ENCODE peak calls at places on chromosomes 5 and 9, in eight cellular contexts. L is cardiac muscle cell; I is mammary epithelial cell; Q is left ventricle myocardium inferior; O is neural progenitor cell; A is ovary; C is lung; X is CD8-positive, alpha-beta memory T cell. U is an unnamed sample.

GRCh38 chr5:51889703-51890102 is 506.5 kb downstream of the ISL1 start:
- DNase-seq in C (no peak), X (no peak), L (no peak), A (no peak), I (no peak), Q (no peak), O (no peak), U (no peak)

GRCh38 chr5:4880304-4880741 is 259.8 kb upstream of the ADAMTS16 start:
- DNase-seq in Q (no peak), I (no peak), O (no peak), A (no peak), X (no peak), L (no peak), C (no peak), U (no peak)

GRCh38 chr5:142495561-142495960 is 170.7 kb upstream of the SPRY4 start:
- DNase-seq in I (no peak), L (no peak), Q (no peak), X (no peak), A (no peak), C (no peak), O (no peak), U (no peak)

GRCh38 chr5:73796164-73797141 is 170.5 kb downstream of the ARHGEF28 start:
- DNase-seq in O (no peak), X (no peak), L (peak; percentile 35), A (peak; percentile 65), I (peak; percentile 85), C (no peak), Q (peak; percentile 29), U (peak; percentile 83)

GRCh38 chr5:74179183-74179582 is 461.3 kb downstream of the ENC1 start:
- DNase-seq in A (no peak), L (no peak), Q (no peak), O (peak; percentile 43), C (no peak), X (no peak), I (peak; percentile 62), U (peak; percentile 77)

GRCh38 chr9:125906144-125906543 is 159.0 kb downstream of the PBX3 start:
- DNase-seq in Q (no peak), A (no peak), O (no peak), X (no peak), L (peak; percentile 19), I (no peak), C (no peak), U (no peak)

GRCh38 chr5:142883025-142883424 is 112.8 kb downstream of the ARHGAP26 start:
- DNase-seq in A (peak; percentile 42), O (no peak), Q (no peak), C (no peak), L (no peak), I (no peak), X (no peak), U (no peak)

GRCh38 chr5:152532714-152533113 is 127.6 kb upstream of the NMUR2 start:
- DNase-seq in I (peak; percentile 45), O (peak; percentile 81), A (no peak), C (no peak), X (no peak), L (peak; percentile 77), Q (no peak), U (no peak)

GRCh38 chr9:111399772-111400563 is 69.9 kb upstream of the OR2K2 start:
- DNase-seq in X (no peak), O (peak; percentile 58), C (no peak), Q (no peak), L (no peak), I (peak; percentile 56), A (no peak), U (peak; percentile 76)

GRCh38 chr5:43412151-43412550 is at the start of gene CCL28:
- DNase-seq in O (no peak), I (no peak), A (no peak), L (no peak), C (no peak), Q (no peak), X (no peak), U (no peak)

GRCh38 chr5:33476992-33477391 is 36.2 kb downstream of the TARS1 start:
- DNase-seq in A (no peak), L (no peak), Q (no peak), O (no peak), I (no peak), X (no peak), C (no peak), U (no peak)

GRCh38 chr5:140007311-140007710 is 35.8 kb downstream of the NRG2 start:
- DNase-seq in C (no peak), A (no peak), I (no peak), O (no peak), L (no peak), Q (no peak), X (no peak), U (no peak)

GRCh38 chr5:139747583-139748504 is 47.8 kb upstream of the PSD2 start:
- DNase-seq in A (peak; percentile 51), O (peak; percentile 70), X (peak; percentile 70), I (no peak), Q (peak; percentile 49), L (peak; percentile 32), C (no peak), U (no peak)

GRCh38 chr5:123875444-123876264 is 363.7 kb downstream of the CSNK1G3 start:
- DNase-seq in C (no peak), A (no peak), Q (no peak), I (no peak), L (peak; percentile 84), O (peak; percentile 86), X (no peak), U (no peak)

GRCh38 chr5:137858223-137858916 is 9.3 kb upstream of the MYOT start:
- DNase-seq in X (no peak), Q (no peak), L (no peak), C (no peak), O (no peak), A (no peak), I (peak; percentile 41), U (no peak)

GRCh38 chr9:118829334-118829733 is 539.9 kb downstream of the BRINP1 start:
- DNase-seq in A (no peak), I (peak; percentile 22), C (no peak), Q (no peak), L (peak; percentile 41), X (no peak), O (peak; percentile 34), U (no peak)

GRCh38 chr9:127979333-127980055 is 1.3 kb downstream of the EEIG1 start:
- DNase-seq in O (peak; percentile 68), L (peak; percentile 69), A (peak; percentile 65), C (peak; percentile 50), Q (peak; percentile 57), I (peak; percentile 55), X (peak; percentile 60), U (no peak)

GRCh38 chr9:89902450-89902849 is 297.6 kb downstream of the GADD45G start:
- DNase-seq in Q (no peak), C (no peak), L (no peak), O (no peak), I (no peak), X (no peak), A (peak; percentile 31), U (no peak)

GRCh38 chr5:73431204-73431851 is 17.2 kb downstream of the FOXD1 start:
- DNase-seq in O (no peak), X (no peak), A (no peak), C (no peak), L (no peak), Q (no peak), I (no peak), U (no peak)

GRCh38 chr9:33884856-33885701 is 68.1 kb downstream of the UBE2R2 start:
- DNase-seq in A (peak; percentile 36), O (no peak), Q (no peak), X (no peak), I (no peak), C (peak; percentile 37), L (peak; percentile 78), U (no peak)

DNA sequence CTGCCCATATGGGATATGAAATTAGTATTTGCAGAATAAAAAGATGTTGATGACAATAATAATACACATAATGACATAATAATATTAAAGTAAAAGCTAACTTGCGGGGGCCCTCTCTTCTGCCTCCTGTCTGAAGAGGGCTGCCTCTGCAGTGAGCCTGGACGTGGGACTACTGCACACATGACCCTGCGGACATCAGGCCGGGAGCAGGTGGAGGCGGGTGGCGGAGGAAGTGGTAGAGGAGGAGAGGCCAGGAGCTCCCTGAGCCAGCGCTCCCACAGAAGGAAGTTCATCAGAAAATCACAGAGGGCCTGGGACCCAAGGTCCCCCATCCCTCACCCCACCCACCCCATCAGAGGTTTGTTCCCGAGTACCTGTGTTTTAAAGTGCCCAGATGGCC is 60.5 kb downstream of the ROPN1L start:
- DNase-seq in O (no peak), L (no peak), Q (no peak), I (no peak), C (no peak), A (no peak), X (no peak), U (no peak)
- H3K4me1 ChIP-seq in O (peaks cover 7% of the 10 kb centered on the region), L (peaks cover 10% of the 10 kb centered on the region), Q (peaks cover 22% of the 10 kb centered on the region), I (no peaks in the 10 kb centered on the region), C (no peaks in the 10 kb centered on the region), A (no peaks in the 10 kb centered on the region), X (no peaks in the 10 kb centered on the region), U (no peaks in the 10 kb centered on the region)

GRCh38 chr9:91606255-91606995 is 182.8 kb upstream of the NFIL3 start:
- DNase-seq in A (no peak), I (no peak), Q (no peak), O (no peak), C (no peak), X (no peak), L (no peak), U (no peak)
- H3K27me3 ChIP-seq in A (no peaks in the 10 kb centered on the region), I (no peaks in the 10 kb centered on the region), Q (no peaks in the 10 kb centered on the region), O (no peaks in the 10 kb centered on the region), C (no peaks in the 10 kb centered on the region), X (no peaks in the 10 kb centered on the region), L (no peaks in the 10 kb centered on the region), U (peaks cover 2% of the 10 kb centered on the region)

DNA sequence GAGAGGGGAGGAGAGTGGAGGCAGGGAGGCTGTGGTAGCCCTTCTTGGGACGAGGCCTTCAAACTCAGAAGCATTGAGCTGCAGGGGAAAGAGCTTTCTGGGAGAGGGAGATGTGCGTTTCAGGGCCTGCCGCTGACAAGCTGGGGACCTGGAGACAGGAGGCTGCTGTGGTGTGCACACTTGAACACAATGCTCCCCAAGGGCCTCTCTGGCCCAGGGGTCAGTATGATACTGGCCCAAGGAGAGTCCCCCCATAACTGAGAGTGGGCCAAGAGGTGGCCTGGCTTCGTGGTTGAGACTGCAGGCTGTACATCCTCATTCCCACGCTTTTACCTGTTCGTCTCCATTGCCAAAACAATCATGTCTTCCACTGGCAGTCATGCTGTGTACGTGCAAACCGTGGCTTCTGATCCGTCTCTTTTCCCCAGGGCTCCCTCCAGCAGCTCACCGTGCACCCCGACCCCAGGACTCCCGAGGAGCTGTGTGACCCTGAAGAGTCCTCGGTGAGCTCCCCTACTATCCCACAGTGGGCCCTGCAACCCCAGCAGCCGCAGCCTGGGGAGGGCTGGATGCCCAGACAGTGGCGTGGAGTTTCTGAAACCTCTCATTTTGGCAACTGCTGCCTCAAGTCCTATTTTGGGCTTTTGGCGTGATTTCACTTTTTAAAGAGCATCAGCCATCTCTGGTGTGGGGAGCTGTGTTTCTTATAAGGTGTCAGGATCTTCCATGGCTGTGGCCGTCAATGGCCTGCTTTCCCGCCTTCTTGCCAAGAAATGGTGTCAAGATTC is 43.4 kb downstream of the COL15A1 start:
- DNase-seq in X (no peak), O (no peak), I (no peak), Q (no peak), A (peak; percentile 19), C (no peak), L (no peak), U (no peak)
- H3K27ac ChIP-seq in X (no peak overlapping the region), O (no peak overlapping the region), I (no peak overlapping the region), Q (peak overlapping the region; percentile 79), A (no peak overlapping the region), C (peak overlapping the region; percentile 18), L (no peak overlapping the region), U (no peak overlapping the region)

DNA sequence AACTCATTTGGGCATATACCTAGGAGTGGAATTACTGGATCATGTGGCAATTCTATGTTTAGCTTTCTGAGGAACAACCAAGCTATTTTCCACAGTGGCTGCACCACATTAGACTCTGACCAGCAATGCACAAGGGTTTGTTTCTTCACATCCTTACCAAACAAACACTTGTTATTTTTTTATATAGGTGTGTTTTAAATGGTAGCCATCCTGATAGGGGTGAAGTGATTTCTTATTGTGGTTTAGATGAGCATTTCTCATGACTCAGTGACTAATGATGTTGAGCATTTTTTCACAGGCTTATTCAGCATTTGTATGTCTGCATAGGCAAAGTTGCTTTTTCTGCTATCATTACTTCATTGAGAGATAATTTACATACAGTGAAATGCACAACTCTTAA is 36.0 kb downstream of the ANKRD33B start:
- DNase-seq in C (no peak), L (no peak), X (no peak), A (no peak), O (no peak), Q (no peak), I (peak; percentile 82), U (peak; percentile 84)
- H3K4me1 ChIP-seq in C (peaks cover 15% of the 10 kb centered on the region), L (peaks cover 14% of the 10 kb centered on the region), X (peaks cover 7% of the 10 kb centered on the region), A (peaks cover 14% of the 10 kb centered on the region), O (peaks cover 7% of the 10 kb centered on the region), Q (peaks cover 49% of the 10 kb centered on the region), I (peaks cover 44% of the 10 kb centered on the region), U (peaks cover 29% of the 10 kb centered on the region)